ENCODE peak calls at places on chromosomes 11 and 22, in nine cellular contexts. O is esophagus squamous epithelium; V is amygdala; B is CD4-positive, alpha-beta T cell; T is A549; F is NCI-H510A treated with DMSO at 0.1 percent for 48 hours; U is right lobe of liver; M is activated CD4-positive, alpha-beta T cell treated with anti-CD3 and anti-CD28 coated beads for 24 hours; R is NCI-H1092 treated with DMSO at 0.1 percent for 48 hours. K is an unnamed sample.

GRCh38 chr11:107969219-107969618 is 39.5 kb upstream of the CUL5 start:
- DNase-seq in F (no peak), T (peak), O (no peak), R (no peak), U (no peak), M (no peak), B (no peak), V (no peak), K (no peak)

GRCh38 chr11:112543390-112543789 is 282.7 kb upstream of the PLET1 start:
- DNase-seq in B (no peak), V (no peak), R (no peak), F (no peak), O (no peak), U (no peak), M (no peak), T (no peak), K (no peak)

GRCh38 chr11:12207384-12208150 is 97.2 kb downstream of the MICAL2 start:
- DNase-seq in V (no peak), T (no peak), O (no peak), M (no peak), R (no peak), U (no peak), F (no peak), B (no peak), K (no peak)

GRCh38 chr22:16586991-16587390 is 5.6 kb downstream of the CCT8L2 start:
- DNase-seq in M (no peak), V (no peak), T (no peak), F (no peak), R (no peak), B (no peak), O (no peak), U (no peak), K (no peak)

GRCh38 chr11:15108592-15109130 is 6.1 kb upstream of the INSC start:
- DNase-seq in T (no peak), M (no peak), R (no peak), B (no peak), U (no peak), F (no peak), O (no peak), V (no peak), K (no peak)

GRCh38 chr11:65826972-65827773 is 6.6 kb upstream of the SNX32 start:
- DNase-seq in T (no peak), M (no peak), V (no peak), U (no peak), O (no peak), B (no peak), R (no peak), F (no peak), K (no peak)

GRCh38 chr22:37267128-37267587 is 15.2 kb upstream of the CYTH4 start:
- DNase-seq in B (peak), U (no peak), V (peak), M (peak), R (peak), O (no peak), F (no peak), T (no peak), K (peak)

GRCh38 chr11:35146074-35146521 is 7.1 kb downstream of the CD44 start:
- DNase-seq in B (peak), U (no peak), T (no peak), V (no peak), R (no peak), F (no peak), O (no peak), M (peak), K (no peak)

GRCh38 chr11:117816846-117817212 is 7.7 kb downstream of the FXYD2 start:
- DNase-seq in T (no peak), R (no peak), V (no peak), O (no peak), M (no peak), U (no peak), B (no peak), F (no peak), K (peak)

GRCh38 chr11:108027057-108027456 is 18.4 kb downstream of the CUL5 start:
- DNase-seq in B (no peak), F (no peak), T (peak), U (no peak), O (no peak), M (no peak), R (no peak), V (no peak), K (no peak)

GRCh38 chr11:27385245-27385644 is 22.2 kb upstream of the CCDC34 start:
- DNase-seq in O (no peak), M (no peak), R (no peak), U (no peak), T (peak), V (no peak), B (no peak), F (no peak), K (peak)

GRCh38 chr11:59680287-59681154 is 11.7 kb upstream of the PATL1 start:
- DNase-seq in R (peak), T (peak), B (peak), O (no peak), U (peak), F (peak), V (peak), M (peak), K (peak)

GRCh38 chr22:28208797-28209196 is 289.7 kb upstream of the PITPNB start:
- DNase-seq in F (no peak), U (no peak), R (no peak), M (no peak), O (no peak), V (no peak), B (no peak), T (no peak), K (no peak)

GRCh38 chr11:46127150-46127638 is 5.9 kb upstream of the PHF21A start:
- DNase-seq in V (no peak), M (no peak), T (peak), B (peak), R (no peak), U (peak), O (no peak), F (no peak), K (peak)

GRCh38 chr11:56783448-56784041 is 35.0 kb upstream of the OR9G4 start:
- DNase-seq in V (no peak), U (no peak), B (no peak), F (peak), T (peak), M (no peak), O (no peak), R (peak), K (peak)

GRCh38 chr22:19728271-19728670 is 4.9 kb downstream of the GP1BB start:
- DNase-seq in T (no peak), M (no peak), U (no peak), B (no peak), O (no peak), R (no peak), V (no peak), F (no peak), K (no peak)

GRCh38 chr22:43880743-43881055 is 11.1 kb downstream of the PNPLA5 start:
- DNase-seq in U (no peak), T (no peak), O (no peak), F (no peak), R (no peak), M (no peak), B (no peak), V (no peak), K (no peak)

K was measured in Caki2.